ENCODE peak calls at places on chromosomes 4 and X, in four cellular contexts. J is ovary, Z is right lobe of liver, K is A549. D is an unnamed sample.

GRCh38 chrX:40465735-40466551 is 114.8 kb upstream of the ATP6AP2 start:
- DNase-seq in J (peak; percentile 34), Z (no peak), K (no peak), D (no peak)

GRCh38 chr4:12584116-12584875 is 899.8 kb downstream of the RAB28 start:
- DNase-seq in K (no peak), J (no peak), Z (no peak), D (no peak)

GRCh38 chr4:170089274-170089742 is 448 bp downstream of the AADAT start:
- DNase-seq in Z (peak; percentile 50), K (peak; percentile 19), J (peak; percentile 21), D (no peak)

GRCh38 chrX:19566359-19567141 is 51.2 kb upstream of the MAP3K15 start:
- DNase-seq in K (no peak), Z (no peak), J (no peak), D (no peak)

GRCh38 chr4:4871267-4872147 is 12.0 kb downstream of the MSX1 start:
- DNase-seq in Z (no peak), K (no peak), J (no peak), D (no peak)

GRCh38 chrX:149060921-149061320 is 444.2 kb downstream of the IDS start:
- DNase-seq in Z (no peak), J (no peak), K (no peak), D (no peak)

GRCh38 chr4:83138979-83139378 is 24.4 kb upstream of the PLAC8 start:
- DNase-seq in Z (no peak), K (no peak), J (no peak), D (no peak)

GRCh38 chrX:40644175-40644574 is 3.2 kb downstream of the CXorf38 start:
- DNase-seq in J (no peak), K (no peak), Z (no peak), D (no peak)

GRCh38 chr4:94676910-94677309 is 80.8 kb upstream of the BMPR1B start:
- DNase-seq in Z (no peak), K (no peak), J (no peak), D (no peak)

GRCh38 chr4:62912531-62912930 is 1496.7 kb downstream of the TECRL start:
- DNase-seq in Z (no peak), K (no peak), J (no peak), D (no peak)

GRCh38 chr4:1511441-1512041 is 105.3 kb upstream of the NKX1-1 start:
- DNase-seq in K (peak; percentile 78), J (peak; percentile 31), Z (no peak), D (no peak)

GRCh38 chr4:158750379-158750778 is 18.4 kb upstream of the FNIP2 start:
- DNase-seq in Z (no peak), K (no peak), J (no peak), D (no peak)

GRCh38 chr4:52657630-52658501 is 1.2 kb downstream of the USP46 start:
- DNase-seq in K (peak; percentile 9), Z (no peak), J (peak; percentile 38), D (peak; percentile 65)

GRCh38 chr4:3321295-3321889 is 28.6 kb downstream of the RGS12 start:
- DNase-seq in J (peak; percentile 81), K (no peak), Z (peak; percentile 35), D (peak; percentile 67)

GRCh38 chr4:183264614-183265013 is 55.5 kb downstream of the CLDN22 start:
- DNase-seq in J (no peak), Z (no peak), K (no peak), D (no peak)

GRCh38 chr4:141338238-141338637 is 117.5 kb downstream of the ZNF330 start:
- DNase-seq in K (no peak), Z (no peak), J (no peak), D (no peak)

GRCh38 chr4:108360857-108361820 is 192.4 kb upstream of the LEF1 start:
- DNase-seq in Z (no peak), K (no peak), J (no peak), D (no peak)

GRCh38 chrX:153828308-153828707 is 2.0 kb downstream of the PDZD4 start:
- DNase-seq in K (no peak), Z (no peak), J (no peak), D (peak; percentile 50)

GRCh38 chr4:128393111-128393704 is 105.6 kb upstream of the PGRMC2 start:
- DNase-seq in K (no peak), Z (no peak), J (no peak), D (no peak)

GRCh38 chr4:54586343-54586953 is 71.3 kb upstream of the KIT start:
- DNase-seq in Z (no peak), K (peak; percentile 4), J (no peak), D (no peak)

GRCh38 chrX:63740382-63740781 is 44.6 kb downstream of the ARHGEF9 start:
- DNase-seq in Z (no peak), K (no peak), J (no peak), D (no peak)

GRCh38 chrX:113929004-113929403 is 654.9 kb upstream of the HTR2C start:
- DNase-seq in Z (no peak), J (no peak), K (peak; percentile 64), D (no peak)

GRCh38 chr4:153523941-153524386 is 57.8 kb downstream of the TMEM131L start:
- DNase-seq in K (no peak), J (peak; percentile 44), Z (no peak), D (no peak)
- H3K4me1 ChIP-seq in K (peaks cover 6% of the 10 kb centered on the region), J (peaks cover 12% of the 10 kb centered on the region), Z (no peaks in the 10 kb centered on the region), D (no peaks in the 10 kb centered on the region)

GRCh38 chr4:176319704-176320339 is at the start of gene SPCS3:
- DNase-seq in K (peak; percentile 90), Z (peak; percentile 98), J (peak; percentile 97), D (peak; percentile 98)
- TF ChIP-seq POLR2A in K (peak; percentile 93), Z (peak; percentile 92), J (peak; percentile 85), D (peak; percentile 51)

GRCh38 chr4:7771541-7772507 is 167.8 kb downstream of the AFAP1 start:
- DNase-seq in Z (no peak), K (no peak), J (no peak), D (peak; percentile 70)
- H3K4me1 ChIP-seq in Z (no peaks in the 10 kb centered on the region), K (no peaks in the 10 kb centered on the region), J (peaks cover 3% of the 10 kb centered on the region), D (peaks cover 37% of the 10 kb centered on the region)

DNA sequence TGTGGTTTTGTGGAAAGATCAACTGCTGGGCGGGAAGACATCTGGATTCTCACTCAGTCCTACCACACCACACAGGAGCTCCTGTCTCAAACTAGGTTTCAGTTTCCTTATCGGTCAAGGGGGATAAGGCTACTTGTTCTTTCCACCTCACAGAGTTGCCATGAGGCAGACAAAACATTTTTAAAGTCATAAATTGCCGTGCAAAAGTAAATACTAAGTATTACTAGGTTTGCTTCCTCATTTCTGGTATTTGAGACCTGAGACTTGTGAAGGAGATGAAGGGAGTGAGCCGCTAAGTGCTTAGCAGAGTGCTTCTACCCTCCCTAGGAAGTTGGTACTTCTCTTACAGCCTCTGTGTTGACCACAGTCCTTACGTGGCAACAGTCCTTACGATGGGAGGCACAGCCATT is 1.5 kb downstream of the LAP3 start:
- DNase-seq in Z (no peak), J (no peak), K (no peak), D (no peak)
- TF ChIP-seq POLR2A in Z (no peak), J (no peak), K (no peak), D (no peak)

DNA sequence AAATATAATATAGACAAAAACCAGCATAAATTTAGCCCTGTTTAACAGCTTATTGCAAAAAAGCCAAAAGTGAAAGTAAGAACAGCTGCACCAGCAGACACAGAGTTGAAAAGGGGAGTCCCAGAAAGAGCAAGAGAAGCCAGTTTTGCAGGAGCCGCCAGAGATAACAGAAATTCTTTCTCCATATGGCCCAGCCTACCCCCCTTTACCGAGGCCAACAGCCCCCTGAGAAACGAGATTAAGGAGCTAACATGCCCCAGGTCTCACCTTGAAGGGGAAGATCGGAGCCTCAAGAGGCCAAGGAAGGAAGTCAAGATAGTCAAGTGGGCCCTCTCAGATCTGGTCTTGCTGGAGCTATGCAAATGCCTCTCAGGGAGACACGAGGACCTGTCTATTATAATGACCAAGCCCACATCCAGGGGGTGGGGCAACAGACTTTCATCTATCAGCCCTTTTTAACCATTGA is 4.8 kb downstream of the ACOX3 start:
- DNase-seq in K (no peak), Z (no peak), J (no peak), D (no peak)
- H3K4me1 ChIP-seq in K (peaks cover 8% of the 10 kb centered on the region), Z (no peaks in the 10 kb centered on the region), J (peaks cover 28% of the 10 kb centered on the region), D (peaks cover 37% of the 10 kb centered on the region)

DNA sequence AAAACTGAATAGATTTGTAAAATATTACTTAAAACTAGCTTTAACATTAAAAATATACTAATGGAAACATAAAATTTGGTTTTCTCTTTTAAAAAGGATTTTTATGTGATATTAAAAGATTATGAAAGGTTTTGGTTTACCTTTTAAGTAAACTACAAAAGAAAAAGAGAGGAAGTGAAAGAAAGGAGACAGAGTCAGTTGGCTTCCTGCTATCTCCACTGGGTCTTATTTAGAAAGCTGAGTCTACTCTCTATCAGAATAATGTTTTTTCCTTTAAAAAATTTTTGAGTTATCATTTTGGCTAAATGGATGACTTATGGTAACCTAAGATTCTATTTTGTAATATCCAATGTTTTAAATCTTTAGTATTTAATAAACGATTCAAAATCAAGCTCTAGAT is 21.6 kb upstream of the ATP8A1 start:
- DNase-seq in J (no peak), Z (no peak), K (no peak), D (no peak)
- TF ChIP-seq POLR2A in J (no peak), Z (no peak), K (no peak), D (no peak)

D was measured in sigmoid colon.